ENCODE peak calls at places on chromosomes 6 and 20, in four cellular contexts. N is PC-3, S is tibial nerve, J is brain microvascular endothelial cell. G is an unnamed sample.

GRCh38 chr6:121437861-121438651 is 2.6 kb downstream of the GJA1 start:
- DNase-seq in N (peak), S (peak), J (peak), G (peak)

GRCh38 chr6:53104916-53105315 is 39.7 kb downstream of the FBXO9 start:
- DNase-seq in N (no peak), S (no peak), J (no peak), G (no peak)

GRCh38 chr6:108518714-108519576 is 41.8 kb upstream of the FOXO3 start:
- DNase-seq in N (peak), S (no peak), J (peak), G (peak)

GRCh38 chr20:63093966-63094766 is 87.4 kb upstream of the BHLHE23 start:
- DNase-seq in N (no peak), S (no peak), J (no peak), G (no peak)

GRCh38 chr6:90028995-90029635 is 134.8 kb downstream of the GJA10 start:
- DNase-seq in N (no peak), S (no peak), J (no peak), G (no peak)

GRCh38 chr6:101986476-101986875 is 593.0 kb downstream of the GRIK2 start:
- DNase-seq in N (no peak), S (no peak), J (no peak), G (no peak)

GRCh38 chr6:113015249-113015648 is 668.1 kb downstream of the RFPL4B start:
- DNase-seq in N (no peak), S (no peak), J (no peak), G (no peak)

GRCh38 chr6:131669891-131670290 is 31.3 kb downstream of the OR2A4 start:
- DNase-seq in N (no peak), S (no peak), J (no peak), G (no peak)

GRCh38 chr20:46088409-46089075 is 1.2 kb downstream of the NCOA5 start:
- DNase-seq in N (peak), S (no peak), J (no peak), G (peak)

GRCh38 chr20:45229264-45230056 is 8.3 kb downstream of the SEMG2 start:
- DNase-seq in N (peak), S (no peak), J (no peak), G (peak)

GRCh38 chr20:50699688-50700087 is 8.3 kb upstream of the RIPOR3 start:
- DNase-seq in N (no peak), S (no peak), J (no peak), G (no peak)

GRCh38 chr6:13471184-13471583 is 16.2 kb downstream of the GFOD1 start:
- DNase-seq in N (no peak), S (no peak), J (no peak), G (no peak)

GRCh38 chr6:79610301-79611009 is 20.7 kb upstream of the SH3BGRL2 start:
- DNase-seq in N (peak), S (no peak), J (no peak), G (peak)

GRCh38 chr6:164417537-164417936 is 891.9 kb downstream of the C6orf118 start:
- DNase-seq in N (no peak), S (no peak), J (no peak), G (no peak)

GRCh38 chr6:129835691-129836090 is 25.4 kb downstream of the TMEM244 start:
- DNase-seq in N (no peak), S (no peak), J (peak), G (peak)

GRCh38 chr6:159084493-159085091 is 39.8 kb upstream of the TAGAP start:
- DNase-seq in N (no peak), S (no peak), J (no peak), G (peak)

GRCh38 chr20:48012401-48012974 is 227.2 kb upstream of the SULF2 start:
- DNase-seq in N (peak), S (no peak), J (peak), G (peak)

GRCh38 chr6:48747040-48747439 is 636.0 kb upstream of the PTCHD4 start:
- DNase-seq in N (peak), S (no peak), J (no peak), G (peak)

GRCh38 chr6:10511477-10511876 is 9.7 kb upstream of the GCNT2 start:
- DNase-seq in N (peak), S (no peak), J (peak), G (peak)

GRCh38 chr20:21018576-21018975 is 87.6 kb downstream of the LINC00237 start:
- DNase-seq in N (no peak), S (no peak), J (no peak), G (no peak)

GRCh38 chr20:40331699-40332098 is 357.3 kb downstream of the MAFB start:
- DNase-seq in N (no peak), S (no peak), J (no peak), G (peak)

GRCh38 chr6:117448732-117449131 is 23.0 kb upstream of the ROS1 start:
- DNase-seq in N (peak), S (no peak), J (peak), G (peak)

GRCh38 chr6:24444588-24444987 is 41.9 kb downstream of the MRS2 start:
- DNase-seq in N (no peak), S (no peak), J (no peak), G (no peak)

GRCh38 chr6:69286341-69286740 is 510.5 kb downstream of the LMBRD1 start:
- DNase-seq in N (no peak), S (no peak), J (no peak), G (no peak)

GRCh38 chr6:140043357-140043756 is 668.9 kb upstream of the CITED2 start:
- DNase-seq in N (peak), S (no peak), J (peak), G (peak)

GRCh38 chr6:38909020-38909730 is 139.4 kb upstream of the GLP1R start:
- DNase-seq in N (peak), S (no peak), J (no peak), G (peak)

GRCh38 chr6:139881728-139882211 is 507.3 kb upstream of the CITED2 start:
- DNase-seq in N (peak), S (peak), J (peak), G (peak)

GRCh38 chr20:61263084-61263695 is 11.1 kb downstream of the CDH4 start:
- DNase-seq in N (peak), S (peak), J (peak), G (peak)

GRCh38 chr6:144265390-144265789 is 19.7 kb upstream of the UTRN start:
- DNase-seq in N (peak), S (no peak), J (peak), G (peak)

GRCh38 chr6:39924283-39924682 is 10.0 kb downstream of the MOCS1 start:
- DNase-seq in N (no peak), S (no peak), J (no peak), G (no peak)

GRCh38 chr20:32229351-32229750 is 21.7 kb downstream of the POFUT1 start:
- DNase-seq in N (no peak), S (no peak), J (no peak), G (no peak)
- TF ChIP-seq CTCF in N (no peak), S (no peak), J (no peak), G (no peak)

DNA sequence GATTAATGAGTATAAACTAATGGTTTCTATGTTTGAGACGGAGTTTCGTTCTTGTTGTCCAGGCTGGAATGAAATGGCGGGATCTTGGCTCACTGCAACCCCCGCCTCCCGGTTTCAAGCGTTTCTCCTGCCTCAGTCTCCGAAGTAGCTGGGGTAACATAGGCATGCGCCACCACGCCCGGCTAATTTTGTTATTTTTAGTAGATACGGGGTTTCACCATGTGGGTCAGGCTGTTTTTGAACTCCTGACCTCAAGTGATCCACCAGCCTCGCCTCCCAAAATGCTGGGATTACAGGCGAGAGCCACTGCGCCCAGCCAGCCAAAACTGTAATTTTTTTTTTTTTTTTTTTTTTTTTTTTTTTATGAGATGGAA is 127.6 kb downstream of the HFE start:
- DNase-seq in N (no peak), S (no peak), J (no peak), G (no peak)
- H3K4me3 ChIP-seq in N (peak), S (no peak), J (peak), G (peak)

GRCh38 chr6:44400572-44400971 is 13.1 kb downstream of the CDC5L start:
- DNase-seq in N (no peak), S (no peak), J (no peak), G (no peak)

GRCh38 chr6:44396968-44397367 is 9.5 kb downstream of the CDC5L start:
- DNase-seq in N (no peak), S (no peak), J (no peak), G (no peak)

GRCh38 chr6:44395501-44395900 is 8.0 kb downstream of the CDC5L start:
- DNase-seq in N (no peak), S (no peak), J (no peak), G (no peak)

GRCh38 chr6:44399991-44400390 is 12.5 kb downstream of the CDC5L start:
- DNase-seq in N (no peak), S (no peak), J (no peak), G (no peak)

DNA sequence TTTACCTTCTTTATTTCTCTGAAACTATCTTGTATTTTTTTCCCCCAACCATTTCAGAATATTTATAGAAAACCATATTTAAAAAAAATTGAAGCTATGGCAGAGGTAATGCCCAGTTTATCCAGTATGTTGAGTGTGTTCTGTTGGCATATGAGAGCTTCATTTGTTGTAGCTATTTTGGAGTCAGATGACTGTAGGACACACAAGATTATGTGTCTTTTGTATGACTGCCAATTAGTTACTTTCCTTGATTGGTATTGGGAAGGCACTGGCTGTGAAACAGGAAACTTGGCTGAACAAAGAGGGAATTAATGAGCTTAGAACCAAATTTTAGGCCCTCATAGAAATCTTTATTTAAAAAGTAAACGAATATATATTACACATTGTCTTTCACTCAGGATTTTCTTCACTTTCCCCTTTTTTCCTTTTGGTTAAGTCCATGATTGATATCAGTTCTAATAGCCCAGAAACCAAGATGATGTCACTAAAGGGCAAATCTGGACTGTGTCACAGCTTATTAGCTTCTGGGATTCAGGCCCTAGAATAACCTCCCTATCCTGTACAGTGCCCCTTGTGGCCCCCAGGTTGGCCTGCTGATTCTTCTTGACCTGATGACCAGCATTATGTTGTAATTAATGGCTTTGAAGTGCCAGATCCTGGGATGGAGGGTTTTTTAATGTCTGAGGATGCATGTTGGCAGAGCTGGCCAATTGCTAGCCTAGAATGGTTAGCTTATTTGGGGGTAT is 10.1 kb downstream of the CDC5L start:
- DNase-seq in N (no peak), S (no peak), J (no peak), G (no peak)
- TF ChIP-seq CTCF in N (peak), S (no peak), J (peak), G (no peak)

GRCh38 chr6:99838607-99839006 is 155.4 kb downstream of the MCHR2 start:
- DNase-seq in N (no peak), S (no peak), J (no peak), G (no peak)

GRCh38 chr6:99836471-99836870 is 157.6 kb downstream of the MCHR2 start:
- DNase-seq in N (peak), S (no peak), J (no peak), G (peak)

DNA sequence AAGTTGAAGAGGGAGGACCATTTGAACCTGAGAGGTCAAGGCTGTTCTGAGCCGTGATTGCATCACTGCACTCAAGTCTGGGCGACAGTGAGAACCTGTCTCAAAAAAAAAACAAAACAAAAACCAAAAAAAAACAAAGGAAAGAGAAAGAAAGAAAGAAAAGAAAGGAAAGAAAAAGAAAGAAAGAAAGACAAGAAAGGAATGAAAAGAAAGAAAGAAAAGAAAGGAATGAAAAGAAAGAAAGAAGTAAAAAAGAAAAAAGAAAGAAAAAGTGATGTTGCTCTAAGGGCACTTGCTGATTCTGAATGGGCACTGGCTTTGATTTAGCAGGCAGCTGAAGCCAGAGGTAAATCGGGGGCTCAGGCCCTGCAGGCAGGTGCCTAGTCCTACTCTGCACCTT is 161.0 kb downstream of the MCHR2 start:
- DNase-seq in N (no peak), S (no peak), J (no peak), G (no peak)
- H3K4me3 ChIP-seq in N (no peak), S (no peak), J (no peak), G (no peak)

GRCh38 chr6:105940990-105941389 is 145.1 kb upstream of the PRDM1 start:
- DNase-seq in N (no peak), S (no peak), J (no peak), G (no peak)
- TF ChIP-seq CTCF in N (no peak), S (no peak), J (no peak), G (no peak)

DNA sequence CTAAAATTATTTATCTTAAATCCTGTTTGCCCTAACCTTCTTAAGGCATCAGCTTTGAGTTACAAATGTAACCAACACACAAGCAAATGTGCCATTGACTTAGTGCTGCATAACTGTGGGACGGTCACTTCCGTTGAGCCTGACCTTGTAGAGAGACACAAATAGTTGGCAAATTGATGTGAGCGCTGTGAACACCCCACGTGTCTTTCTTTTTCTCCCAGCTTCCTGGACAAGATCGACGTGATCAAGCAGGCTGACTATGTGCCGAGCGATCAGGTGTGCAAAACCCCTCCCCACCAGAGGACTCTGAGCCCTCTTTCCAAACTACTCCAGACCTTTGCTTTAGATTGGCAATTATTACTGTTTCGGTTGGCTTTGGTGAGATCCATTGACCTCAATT is 56.4 kb downstream of the GNAS start:
- DNase-seq in N (no peak), S (no peak), J (no peak), G (no peak)
- H3K4me3 ChIP-seq in N (no peak), S (no peak), J (no peak), G (no peak)

GRCh38 chr6:147103641-147104040 is 100.6 kb upstream of the STXBP5 start:
- DNase-seq in N (no peak), S (no peak), J (no peak), G (no peak)
- TF ChIP-seq CTCF in N (no peak), S (no peak), J (no peak), G (no peak)

GRCh38 chr6:46655803-46656202 is 3.0 kb downstream of the SLC25A27 start:
- DNase-seq in N (peak), S (no peak), J (no peak), G (peak)

GRCh38 chr6:46657642-46658041 is 4.9 kb downstream of the SLC25A27 start:
- DNase-seq in N (no peak), S (no peak), J (no peak), G (no peak)

DNA sequence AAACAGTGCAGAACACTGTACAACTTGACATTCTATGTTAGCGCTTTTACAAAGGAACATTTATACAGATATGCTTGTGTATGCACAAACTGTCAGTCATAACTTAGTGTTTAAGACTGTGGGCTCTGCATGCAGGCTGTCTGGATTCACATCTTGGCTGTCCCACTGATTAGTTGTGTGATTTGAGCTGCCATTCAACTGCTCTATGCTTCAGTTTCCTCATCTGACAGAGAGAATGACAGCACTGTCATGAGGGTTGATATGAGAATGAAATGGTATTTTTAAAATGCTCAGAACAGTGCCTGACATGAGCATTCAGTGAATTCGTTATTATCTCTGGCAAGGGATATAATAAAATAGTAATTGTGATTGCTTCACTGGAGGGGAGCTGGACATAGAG is 8.7 kb downstream of the SLC25A27 start:
- DNase-seq in N (no peak), S (no peak), J (no peak), G (no peak)
- H3K4me3 ChIP-seq in N (no peak), S (no peak), J (no peak), G (no peak)